ENCODE peak calls at places on chromosomes 12 and 14, in nine cellular contexts. One of them, this sample, is unnamed.

GRCh38 chr14:52015411-52016030 is 26.2 kb downstream of the RTRAF start:
- DNase-seq in progenitor cell of endocrine pancreas: no peak
- DNase-seq in activated CD8-positive, alpha-beta memory T cell treated with anti-CD3 and anti-CD28 coated beads for 4 hours: no peak
- DNase-seq in activated naive CD4-positive, alpha-beta T cell treated with anti-CD3 and anti-CD28 coated beads for 36 hours: peak; percentile 23
- DNase-seq in GM04503: no peak
- DNase-seq in GM03348: peak; percentile 23
- DNase-seq in stimulated activated CD4-positive, alpha-beta T cell treated with anti-CD3 and anti-CD28 coated beads, Interleukin-2, amount 100 ng/mL, for 24 hours: no peak
- DNase-seq in PC-3: peak; percentile 49
- DNase-seq in C1 segment of cervical spinal cord: peak; percentile 31
- DNase-seq in this sample: no peak

GRCh38 chr12:80589091-80589490 is 118.3 kb upstream of the MYF6 start:
- DNase-seq in GM04503: no peak
- DNase-seq in PC-3: peak; percentile 14
- DNase-seq in activated naive CD4-positive, alpha-beta T cell treated with anti-CD3 and anti-CD28 coated beads for 36 hours: no peak
- DNase-seq in progenitor cell of endocrine pancreas: no peak
- DNase-seq in C1 segment of cervical spinal cord: no peak
- DNase-seq in activated CD8-positive, alpha-beta memory T cell treated with anti-CD3 and anti-CD28 coated beads for 4 hours: no peak
- DNase-seq in stimulated activated CD4-positive, alpha-beta T cell treated with anti-CD3 and anti-CD28 coated beads, Interleukin-2, amount 100 ng/mL, for 24 hours: no peak
- DNase-seq in GM03348: no peak
- DNase-seq in this sample: no peak

GRCh38 chr14:67240168-67240932 is 885 bp upstream of the PALS1 start:
- DNase-seq in C1 segment of cervical spinal cord: peak; percentile 56
- DNase-seq in PC-3: peak; percentile 67
- DNase-seq in GM04503: no peak
- DNase-seq in GM03348: peak; percentile 64
- DNase-seq in stimulated activated CD4-positive, alpha-beta T cell treated with anti-CD3 and anti-CD28 coated beads, Interleukin-2, amount 100 ng/mL, for 24 hours: peak; percentile 42
- DNase-seq in activated CD8-positive, alpha-beta memory T cell treated with anti-CD3 and anti-CD28 coated beads for 4 hours: no peak
- DNase-seq in activated naive CD4-positive, alpha-beta T cell treated with anti-CD3 and anti-CD28 coated beads for 36 hours: peak; percentile 42
- DNase-seq in progenitor cell of endocrine pancreas: no peak
- DNase-seq in this sample: peak; percentile 36

GRCh38 chr12:42099433-42099832 is 45.2 kb downstream of the GXYLT1 start:
- DNase-seq in PC-3: no peak
- DNase-seq in stimulated activated CD4-positive, alpha-beta T cell treated with anti-CD3 and anti-CD28 coated beads, Interleukin-2, amount 100 ng/mL, for 24 hours: no peak
- DNase-seq in GM04503: no peak
- DNase-seq in activated naive CD4-positive, alpha-beta T cell treated with anti-CD3 and anti-CD28 coated beads for 36 hours: no peak
- DNase-seq in C1 segment of cervical spinal cord: no peak
- DNase-seq in GM03348: no peak
- DNase-seq in progenitor cell of endocrine pancreas: no peak
- DNase-seq in activated CD8-positive, alpha-beta memory T cell treated with anti-CD3 and anti-CD28 coated beads for 4 hours: no peak
- DNase-seq in this sample: no peak

GRCh38 chr12:75323663-75324062 is 6.5 kb downstream of the CAPS2 start:
- DNase-seq in PC-3: no peak
- DNase-seq in GM03348: no peak
- DNase-seq in GM04503: no peak
- DNase-seq in stimulated activated CD4-positive, alpha-beta T cell treated with anti-CD3 and anti-CD28 coated beads, Interleukin-2, amount 100 ng/mL, for 24 hours: no peak
- DNase-seq in C1 segment of cervical spinal cord: no peak
- DNase-seq in progenitor cell of endocrine pancreas: no peak
- DNase-seq in activated CD8-positive, alpha-beta memory T cell treated with anti-CD3 and anti-CD28 coated beads for 4 hours: no peak
- DNase-seq in activated naive CD4-positive, alpha-beta T cell treated with anti-CD3 and anti-CD28 coated beads for 36 hours: no peak
- DNase-seq in this sample: no peak

GRCh38 chr12:69266045-69266635 is 26.8 kb downstream of the CPSF6 start:
- DNase-seq in GM03348: no peak
- DNase-seq in progenitor cell of endocrine pancreas: no peak
- DNase-seq in PC-3: peak; percentile 70
- DNase-seq in GM04503: no peak
- DNase-seq in C1 segment of cervical spinal cord: no peak
- DNase-seq in activated naive CD4-positive, alpha-beta T cell treated with anti-CD3 and anti-CD28 coated beads for 36 hours: no peak
- DNase-seq in stimulated activated CD4-positive, alpha-beta T cell treated with anti-CD3 and anti-CD28 coated beads, Interleukin-2, amount 100 ng/mL, for 24 hours: no peak
- DNase-seq in activated CD8-positive, alpha-beta memory T cell treated with anti-CD3 and anti-CD28 coated beads for 4 hours: no peak
- DNase-seq in this sample: peak; percentile 20

GRCh38 chr12:68089101-68089500 is 70.4 kb downstream of the IFNG start:
- DNase-seq in stimulated activated CD4-positive, alpha-beta T cell treated with anti-CD3 and anti-CD28 coated beads, Interleukin-2, amount 100 ng/mL, for 24 hours: no peak
- DNase-seq in activated naive CD4-positive, alpha-beta T cell treated with anti-CD3 and anti-CD28 coated beads for 36 hours: no peak
- DNase-seq in GM04503: no peak
- DNase-seq in progenitor cell of endocrine pancreas: no peak
- DNase-seq in C1 segment of cervical spinal cord: no peak
- DNase-seq in GM03348: no peak
- DNase-seq in activated CD8-positive, alpha-beta memory T cell treated with anti-CD3 and anti-CD28 coated beads for 4 hours: no peak
- DNase-seq in PC-3: no peak
- DNase-seq in this sample: no peak

GRCh38 chr12:131046813-131047788 is 93.4 kb downstream of the ADGRD1 start:
- DNase-seq in stimulated activated CD4-positive, alpha-beta T cell treated with anti-CD3 and anti-CD28 coated beads, Interleukin-2, amount 100 ng/mL, for 24 hours: no peak
- DNase-seq in C1 segment of cervical spinal cord: no peak
- DNase-seq in GM03348: no peak
- DNase-seq in GM04503: no peak
- DNase-seq in activated naive CD4-positive, alpha-beta T cell treated with anti-CD3 and anti-CD28 coated beads for 36 hours: no peak
- DNase-seq in progenitor cell of endocrine pancreas: no peak
- DNase-seq in PC-3: no peak
- DNase-seq in activated CD8-positive, alpha-beta memory T cell treated with anti-CD3 and anti-CD28 coated beads for 4 hours: no peak
- DNase-seq in this sample: no peak

GRCh38 chr14:24093901-24094838 is at the start of gene PCK2:
- DNase-seq in progenitor cell of endocrine pancreas: peak; percentile 74
- DNase-seq in PC-3: peak; percentile 84
- DNase-seq in GM03348: peak; percentile 100
- DNase-seq in stimulated activated CD4-positive, alpha-beta T cell treated with anti-CD3 and anti-CD28 coated beads, Interleukin-2, amount 100 ng/mL, for 24 hours: peak; percentile 89
- DNase-seq in activated naive CD4-positive, alpha-beta T cell treated with anti-CD3 and anti-CD28 coated beads for 36 hours: peak; percentile 94
- DNase-seq in activated CD8-positive, alpha-beta memory T cell treated with anti-CD3 and anti-CD28 coated beads for 4 hours: peak; percentile 71
- DNase-seq in C1 segment of cervical spinal cord: peak; percentile 77
- DNase-seq in GM04503: peak; percentile 70
- DNase-seq in this sample: peak; percentile 98

GRCh38 chr12:31325524-31325875 is 450 bp downstream of the SINHCAF start:
- DNase-seq in activated CD8-positive, alpha-beta memory T cell treated with anti-CD3 and anti-CD28 coated beads for 4 hours: peak; percentile 7
- DNase-seq in stimulated activated CD4-positive, alpha-beta T cell treated with anti-CD3 and anti-CD28 coated beads, Interleukin-2, amount 100 ng/mL, for 24 hours: peak; percentile 50
- DNase-seq in activated naive CD4-positive, alpha-beta T cell treated with anti-CD3 and anti-CD28 coated beads for 36 hours: peak; percentile 34
- DNase-seq in PC-3: no peak
- DNase-seq in GM04503: no peak
- DNase-seq in progenitor cell of endocrine pancreas: no peak
- DNase-seq in C1 segment of cervical spinal cord: no peak
- DNase-seq in GM03348: no peak
- DNase-seq in this sample: no peak

GRCh38 chr12:66127695-66128094 is 2.9 kb downstream of the LLPH start:
- DNase-seq in GM03348: no peak
- DNase-seq in stimulated activated CD4-positive, alpha-beta T cell treated with anti-CD3 and anti-CD28 coated beads, Interleukin-2, amount 100 ng/mL, for 24 hours: no peak
- DNase-seq in PC-3: no peak
- DNase-seq in activated CD8-positive, alpha-beta memory T cell treated with anti-CD3 and anti-CD28 coated beads for 4 hours: no peak
- DNase-seq in activated naive CD4-positive, alpha-beta T cell treated with anti-CD3 and anti-CD28 coated beads for 36 hours: no peak
- DNase-seq in progenitor cell of endocrine pancreas: no peak
- DNase-seq in GM04503: no peak
- DNase-seq in C1 segment of cervical spinal cord: no peak
- DNase-seq in this sample: no peak

GRCh38 chr12:54444202-54444601 is 25.1 kb upstream of the ITGA5 start:
- DNase-seq in GM03348: no peak
- DNase-seq in stimulated activated CD4-positive, alpha-beta T cell treated with anti-CD3 and anti-CD28 coated beads, Interleukin-2, amount 100 ng/mL, for 24 hours: no peak
- DNase-seq in C1 segment of cervical spinal cord: no peak
- DNase-seq in GM04503: no peak
- DNase-seq in PC-3: peak; percentile 27
- DNase-seq in progenitor cell of endocrine pancreas: no peak
- DNase-seq in activated CD8-positive, alpha-beta memory T cell treated with anti-CD3 and anti-CD28 coated beads for 4 hours: no peak
- DNase-seq in activated naive CD4-positive, alpha-beta T cell treated with anti-CD3 and anti-CD28 coated beads for 36 hours: no peak
- DNase-seq in this sample: no peak

GRCh38 chr14:104373855-104374717 is 205.5 kb upstream of the C14orf180 start:
- DNase-seq in GM03348: no peak
- DNase-seq in GM04503: no peak
- DNase-seq in PC-3: no peak
- DNase-seq in stimulated activated CD4-positive, alpha-beta T cell treated with anti-CD3 and anti-CD28 coated beads, Interleukin-2, amount 100 ng/mL, for 24 hours: no peak
- DNase-seq in activated CD8-positive, alpha-beta memory T cell treated with anti-CD3 and anti-CD28 coated beads for 4 hours: no peak
- DNase-seq in activated naive CD4-positive, alpha-beta T cell treated with anti-CD3 and anti-CD28 coated beads for 36 hours: no peak
- DNase-seq in C1 segment of cervical spinal cord: no peak
- DNase-seq in progenitor cell of endocrine pancreas: no peak
- DNase-seq in this sample: no peak

GRCh38 chr12:124543052-124543590 is 24.3 kb downstream of the NCOR2 start:
- DNase-seq in C1 segment of cervical spinal cord: no peak
- DNase-seq in GM03348: no peak
- DNase-seq in activated naive CD4-positive, alpha-beta T cell treated with anti-CD3 and anti-CD28 coated beads for 36 hours: peak; percentile 17
- DNase-seq in progenitor cell of endocrine pancreas: no peak
- DNase-seq in PC-3: no peak
- DNase-seq in GM04503: no peak
- DNase-seq in activated CD8-positive, alpha-beta memory T cell treated with anti-CD3 and anti-CD28 coated beads for 4 hours: no peak
- DNase-seq in stimulated activated CD4-positive, alpha-beta T cell treated with anti-CD3 and anti-CD28 coated beads, Interleukin-2, amount 100 ng/mL, for 24 hours: no peak
- DNase-seq in this sample: peak; percentile 59

GRCh38 chr12:14884458-14884878 is 1.2 kb downstream of the MGP start:
- DNase-seq in activated CD8-positive, alpha-beta memory T cell treated with anti-CD3 and anti-CD28 coated beads for 4 hours: peak; percentile 72
- DNase-seq in progenitor cell of endocrine pancreas: no peak
- DNase-seq in activated naive CD4-positive, alpha-beta T cell treated with anti-CD3 and anti-CD28 coated beads for 36 hours: peak; percentile 84
- DNase-seq in GM03348: peak; percentile 32
- DNase-seq in PC-3: peak; percentile 67
- DNase-seq in stimulated activated CD4-positive, alpha-beta T cell treated with anti-CD3 and anti-CD28 coated beads, Interleukin-2, amount 100 ng/mL, for 24 hours: peak; percentile 77
- DNase-seq in C1 segment of cervical spinal cord: no peak
- DNase-seq in GM04503: no peak
- DNase-seq in this sample: peak; percentile 61

GRCh38 chr12:34108405-34108803 is 86.1 kb downstream of the ALG10 start:
- DNase-seq in GM03348: no peak
- DNase-seq in stimulated activated CD4-positive, alpha-beta T cell treated with anti-CD3 and anti-CD28 coated beads, Interleukin-2, amount 100 ng/mL, for 24 hours: no peak
- DNase-seq in activated naive CD4-positive, alpha-beta T cell treated with anti-CD3 and anti-CD28 coated beads for 36 hours: no peak
- DNase-seq in activated CD8-positive, alpha-beta memory T cell treated with anti-CD3 and anti-CD28 coated beads for 4 hours: no peak
- DNase-seq in C1 segment of cervical spinal cord: no peak
- DNase-seq in GM04503: no peak
- DNase-seq in PC-3: no peak
- DNase-seq in progenitor cell of endocrine pancreas: no peak
- DNase-seq in this sample: no peak

GRCh38 chr12:92505373-92506340 is 197.1 kb upstream of the PLEKHG7 start:
- DNase-seq in PC-3: no peak
- DNase-seq in stimulated activated CD4-positive, alpha-beta T cell treated with anti-CD3 and anti-CD28 coated beads, Interleukin-2, amount 100 ng/mL, for 24 hours: peak; percentile 74
- DNase-seq in activated naive CD4-positive, alpha-beta T cell treated with anti-CD3 and anti-CD28 coated beads for 36 hours: peak; percentile 77
- DNase-seq in GM04503: no peak
- DNase-seq in GM03348: peak; percentile 27
- DNase-seq in C1 segment of cervical spinal cord: peak; percentile 27
- DNase-seq in activated CD8-positive, alpha-beta memory T cell treated with anti-CD3 and anti-CD28 coated beads for 4 hours: peak; percentile 14
- DNase-seq in progenitor cell of endocrine pancreas: no peak
- DNase-seq in this sample: peak; percentile 24

This sample was measured in AG10803.